ENCODE peak calls at places on chromosomes 3 and 15, in six cellular contexts. C is sigmoid colon, Q is iris pigment epithelial cell, U is NCI-H1105, R is ACHN, O is AG09319. X is an unnamed sample.

GRCh38 chr3:34016925-34017592 is 218.6 kb downstream of the PDCD6IP start:
- DNase-seq in C (no peak), Q (no peak), U (no peak), R (no peak), O (no peak), X (no peak)

GRCh38 chr3:113745273-113746068 is 578 bp downstream of the NAA50 start:
- DNase-seq in C (peak), Q (peak), U (peak), R (peak), O (peak), X (peak)

GRCh38 chr3:192879346-192880031 is 38.2 kb downstream of the MB21D2 start:
- DNase-seq in C (no peak), Q (peak), U (no peak), R (peak), O (peak), X (peak)

GRCh38 chr3:66744986-66745385 is 244.2 kb upstream of the LRIG1 start:
- DNase-seq in C (no peak), Q (peak), U (no peak), R (no peak), O (no peak), X (no peak)

GRCh38 chr3:154059798-154060197 is 61.4 kb upstream of the ARHGEF26 start:
- DNase-seq in C (no peak), Q (no peak), U (no peak), R (no peak), O (no peak), X (no peak)

GRCh38 chr15:69812881-69813280 is 284.8 kb downstream of the TLE3 start:
- DNase-seq in C (no peak), Q (no peak), U (no peak), R (no peak), O (no peak), X (no peak)

GRCh38 chr15:99436472-99437314 is 129.1 kb upstream of the MEF2A start:
- DNase-seq in C (peak), Q (no peak), U (no peak), R (no peak), O (no peak), X (no peak)

GRCh38 chr15:85725564-85725963 is 69.2 kb downstream of the KLHL25 start:
- DNase-seq in C (no peak), Q (peak), U (no peak), R (no peak), O (no peak), X (no peak)

GRCh38 chr3:194865595-194865994 is 179.9 kb downstream of the FAM43A start:
- DNase-seq in C (no peak), Q (no peak), U (no peak), R (no peak), O (no peak), X (no peak)

GRCh38 chr3:117921411-117921810 is 1113.2 kb downstream of the IGSF11 start:
- DNase-seq in C (no peak), Q (no peak), U (no peak), R (no peak), O (no peak), X (no peak)

GRCh38 chr15:84598250-84598649 is 2.6 kb upstream of the ZSCAN2 start:
- DNase-seq in C (no peak), Q (peak), U (no peak), R (peak), O (no peak), X (peak)

GRCh38 chr3:23217872-23218554 is 14.9 kb downstream of the UBE2E2 start:
- DNase-seq in C (no peak), Q (peak), U (no peak), R (peak), O (no peak), X (peak)

GRCh38 chr15:90871716-90872480 is 3.5 kb downstream of the FURIN start:
- DNase-seq in C (no peak), Q (no peak), U (no peak), R (no peak), O (no peak), X (no peak)

GRCh38 chr3:144877356-144877755 is 905.7 kb downstream of the DIPK2A start:
- DNase-seq in C (no peak), Q (no peak), U (no peak), R (no peak), O (no peak), X (no peak)

GRCh38 chr3:156675744-156676466 is 1.5 kb downstream of the TIPARP start:
- DNase-seq in C (peak), Q (peak), U (peak), R (peak), O (no peak), X (no peak)

GRCh38 chr3:49378249-49378899 is 20.2 kb upstream of the GPX1 start:
- DNase-seq in C (no peak), Q (peak), U (no peak), R (no peak), O (peak), X (no peak)

GRCh38 chr15:43133429-43134156 is at the start of gene TMEM62:
- DNase-seq in C (peak), Q (peak), U (peak), R (peak), O (peak), X (no peak)

GRCh38 chr3:129597792-129598381 is 8.6 kb downstream of the PLXND1 start:
- DNase-seq in C (no peak), Q (peak), U (no peak), R (no peak), O (no peak), X (no peak)

GRCh38 chr3:15887261-15887660 is 89.5 kb upstream of the ANKRD28 start:
- DNase-seq in C (no peak), Q (no peak), U (no peak), R (no peak), O (no peak), X (no peak)

GRCh38 chr3:74636981-74637380 is 22.5 kb upstream of the CNTN3 start:
- DNase-seq in C (no peak), Q (peak), U (no peak), R (no peak), O (no peak), X (no peak)

GRCh38 chr3:141814375-141814774 is 51.2 kb downstream of the GRK7 start:
- DNase-seq in C (no peak), Q (no peak), U (no peak), R (no peak), O (no peak), X (no peak)

GRCh38 chr15:29821416-29822099 is 710 bp downstream of the TJP1 start:
- DNase-seq in C (peak), Q (peak), U (peak), R (peak), O (peak), X (peak)

GRCh38 chr15:39205506-39206371 is 375.1 kb upstream of the THBS1 start:
- DNase-seq in C (no peak), Q (no peak), U (no peak), R (no peak), O (no peak), X (no peak)

GRCh38 chr15:24269166-24269571 is 406.4 kb upstream of the NPAP1 start:
- DNase-seq in C (peak), Q (no peak), U (no peak), R (no peak), O (no peak), X (no peak)